ENCODE peak calls at places on chromosomes 12 and 14, in seven cellular contexts. One of them, this sample, is unnamed.

GRCh38 chr12:46459881-46460545 is 87.4 kb upstream of the SLC38A2 start:
- DNase-seq in GM12892: no peak
- DNase-seq in SK-N-SH: no peak
- DNase-seq in H1: no peak
- DNase-seq in K562: no peak
- DNase-seq in GM12878: no peak
- DNase-seq in HepG2: no peak
- DNase-seq in this sample: no peak

GRCh38 chr14:73786942-73787759 is 64.5 kb upstream of the PTGR2 start:
- DNase-seq in GM12892: no peak
- DNase-seq in SK-N-SH: peak; percentile 83
- DNase-seq in H1: no peak
- DNase-seq in K562: peak; percentile 46
- DNase-seq in GM12878: no peak
- DNase-seq in HepG2: no peak
- DNase-seq in this sample: no peak

GRCh38 chr14:82759691-82760090 is 1226.0 kb upstream of the SEL1L start:
- DNase-seq in GM12892: no peak
- DNase-seq in SK-N-SH: no peak
- DNase-seq in H1: no peak
- DNase-seq in K562: no peak
- DNase-seq in GM12878: no peak
- DNase-seq in HepG2: no peak
- DNase-seq in this sample: no peak

GRCh38 chr12:108826115-108826806 is 31.1 kb downstream of the SSH1 start:
- DNase-seq in GM12892: no peak
- DNase-seq in SK-N-SH: peak; percentile 79
- DNase-seq in H1: no peak
- DNase-seq in K562: no peak
- DNase-seq in GM12878: no peak
- DNase-seq in HepG2: no peak
- DNase-seq in this sample: no peak

GRCh38 chr14:21268612-21269251 is 510 bp downstream of the HNRNPC start:
- DNase-seq in GM12892: no peak
- DNase-seq in SK-N-SH: no peak
- DNase-seq in H1: no peak
- DNase-seq in K562: peak; percentile 9
- DNase-seq in GM12878: no peak
- DNase-seq in HepG2: peak; percentile 77
- DNase-seq in this sample: no peak

GRCh38 chr12:18646307-18646706 is 91.5 kb downstream of the PLCZ1 start:
- DNase-seq in GM12892: no peak
- DNase-seq in SK-N-SH: no peak
- DNase-seq in H1: no peak
- DNase-seq in K562: no peak
- DNase-seq in GM12878: no peak
- DNase-seq in HepG2: no peak
- DNase-seq in this sample: no peak

GRCh38 chr12:75641031-75641780 is 129.8 kb upstream of the KRR1 start:
- DNase-seq in GM12892: peak; percentile 21
- DNase-seq in SK-N-SH: no peak
- DNase-seq in H1: no peak
- DNase-seq in K562: peak; percentile 66
- DNase-seq in GM12878: peak; percentile 87
- DNase-seq in HepG2: no peak
- DNase-seq in this sample: peak; percentile 9

GRCh38 chr12:52215587-52216031 is 17.4 kb upstream of the KRT7 start:
- DNase-seq in GM12892: no peak
- DNase-seq in SK-N-SH: peak; percentile 74
- DNase-seq in H1: no peak
- DNase-seq in K562: no peak
- DNase-seq in GM12878: no peak
- DNase-seq in HepG2: peak; percentile 72
- DNase-seq in this sample: no peak

GRCh38 chr14:103628221-103628683 is 759 bp upstream of the KLC1 start:
- DNase-seq in GM12892: no peak
- DNase-seq in SK-N-SH: peak; percentile 72
- DNase-seq in H1: no peak
- DNase-seq in K562: peak; percentile 69
- DNase-seq in GM12878: no peak
- DNase-seq in HepG2: no peak
- DNase-seq in this sample: no peak

GRCh38 chr14:60508707-60509437 is at the start of gene SIX6:
- DNase-seq in GM12892: no peak
- DNase-seq in SK-N-SH: peak; percentile 77
- DNase-seq in H1: no peak
- DNase-seq in K562: no peak
- DNase-seq in GM12878: no peak
- DNase-seq in HepG2: no peak
- DNase-seq in this sample: no peak

GRCh38 chr12:12331896-12332295 is 18.1 kb downstream of the MANSC1 start:
- DNase-seq in GM12892: no peak
- DNase-seq in SK-N-SH: no peak
- DNase-seq in H1: no peak
- DNase-seq in K562: no peak
- DNase-seq in GM12878: no peak
- DNase-seq in HepG2: no peak
- DNase-seq in this sample: no peak

GRCh38 chr12:53101931-53102781 is 1.1 kb upstream of the SOAT2 start:
- DNase-seq in GM12892: no peak
- DNase-seq in SK-N-SH: no peak
- DNase-seq in H1: no peak
- DNase-seq in K562: no peak
- DNase-seq in GM12878: no peak
- DNase-seq in HepG2: peak; percentile 79
- DNase-seq in this sample: no peak

GRCh38 chr12:58502857-58503256 is 417.4 kb downstream of the LRIG3 start:
- DNase-seq in GM12892: no peak
- DNase-seq in SK-N-SH: no peak
- DNase-seq in H1: no peak
- DNase-seq in K562: no peak
- DNase-seq in GM12878: no peak
- DNase-seq in HepG2: no peak
- DNase-seq in this sample: no peak

GRCh38 chr12:128797119-128798118 is 26.3 kb downstream of the SLC15A4 start:
- DNase-seq in GM12892: no peak
- DNase-seq in SK-N-SH: no peak
- DNase-seq in H1: peak; percentile 50
- DNase-seq in K562: no peak
- DNase-seq in GM12878: no peak
- DNase-seq in HepG2: no peak
- DNase-seq in this sample: no peak

GRCh38 chr14:73142216-73142615 is 5.9 kb downstream of the PSEN1 start:
- DNase-seq in GM12892: no peak
- DNase-seq in SK-N-SH: no peak
- DNase-seq in H1: no peak
- DNase-seq in K562: no peak
- DNase-seq in GM12878: peak; percentile 24
- DNase-seq in HepG2: no peak
- DNase-seq in this sample: no peak

GRCh38 chr12:127588224-127588623 is 678.7 kb upstream of the TMEM132C start:
- DNase-seq in GM12892: no peak
- DNase-seq in SK-N-SH: no peak
- DNase-seq in H1: no peak
- DNase-seq in K562: no peak
- DNase-seq in GM12878: no peak
- DNase-seq in HepG2: no peak
- DNase-seq in this sample: no peak

GRCh38 chr14:95490127-95490526 is 26.3 kb downstream of the SYNE3 start:
- DNase-seq in GM12892: no peak
- DNase-seq in SK-N-SH: no peak
- DNase-seq in H1: no peak
- DNase-seq in K562: no peak
- DNase-seq in GM12878: no peak
- DNase-seq in HepG2: no peak
- DNase-seq in this sample: no peak

GRCh38 chr12:47820631-47821345 is 1.1 kb upstream of the HDAC7 start:
- DNase-seq in GM12892: no peak
- DNase-seq in SK-N-SH: peak; percentile 61
- DNase-seq in H1: no peak
- DNase-seq in K562: peak; percentile 65
- DNase-seq in GM12878: no peak
- DNase-seq in HepG2: peak; percentile 88
- DNase-seq in this sample: no peak

GRCh38 chr14:73258845-73259611 is 21.7 kb downstream of the PAPLN start:
- DNase-seq in GM12892: peak; percentile 17
- DNase-seq in SK-N-SH: peak; percentile 33
- DNase-seq in H1: no peak
- DNase-seq in K562: no peak
- DNase-seq in GM12878: no peak
- DNase-seq in HepG2: no peak
- DNase-seq in this sample: no peak

GRCh38 chr14:69326611-69327010 is 66.7 kb downstream of the GALNT16 start:
- DNase-seq in GM12892: no peak
- DNase-seq in SK-N-SH: no peak
- DNase-seq in H1: no peak
- DNase-seq in K562: no peak
- DNase-seq in GM12878: no peak
- DNase-seq in HepG2: no peak
- DNase-seq in this sample: no peak

GRCh38 chr14:69327507-69327906 is 67.5 kb downstream of the GALNT16 start:
- DNase-seq in GM12892: no peak
- DNase-seq in SK-N-SH: no peak
- DNase-seq in H1: no peak
- DNase-seq in K562: no peak
- DNase-seq in GM12878: no peak
- DNase-seq in HepG2: no peak
- DNase-seq in this sample: no peak

GRCh38 chr14:69328317-69328716 is 68.4 kb downstream of the GALNT16 start:
- DNase-seq in GM12892: no peak
- DNase-seq in SK-N-SH: no peak
- DNase-seq in H1: no peak
- DNase-seq in K562: no peak
- DNase-seq in GM12878: no peak
- DNase-seq in HepG2: no peak
- DNase-seq in this sample: no peak

GRCh38 chr14:69331206-69331605 is 66.9 kb downstream of the ERH start:
- DNase-seq in GM12892: no peak
- DNase-seq in SK-N-SH: no peak
- DNase-seq in H1: no peak
- DNase-seq in K562: no peak
- DNase-seq in GM12878: no peak
- DNase-seq in HepG2: no peak
- DNase-seq in this sample: no peak

DNA sequence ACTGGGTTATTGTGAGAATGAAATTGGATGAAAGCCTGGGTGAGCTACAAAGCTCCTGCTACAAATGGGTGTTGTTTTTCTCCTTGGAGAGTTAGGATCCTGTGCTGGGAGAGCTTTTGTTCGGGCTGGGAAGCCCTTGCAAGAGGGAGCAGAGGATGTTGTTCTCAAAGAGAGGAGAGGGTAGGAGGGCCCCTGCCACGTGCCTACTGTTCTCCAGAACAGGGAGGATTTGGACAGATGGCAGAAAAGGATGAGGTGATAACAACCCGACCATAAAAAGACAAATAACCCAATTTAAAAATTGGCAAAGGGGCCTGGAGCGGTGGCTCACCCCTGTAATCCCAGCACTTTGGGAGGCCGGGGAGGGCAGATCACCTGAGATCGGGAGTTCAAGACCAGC is 68.8 kb downstream of the GALNT16 start:
- DNase-seq in GM12892: no peak
- DNase-seq in SK-N-SH: no peak
- DNase-seq in H1: no peak
- DNase-seq in K562: no peak
- DNase-seq in GM12878: no peak
- DNase-seq in HepG2: no peak
- DNase-seq in this sample: no peak
- TF ChIP-seq TAF1 in GM12892: no peak
- TF ChIP-seq TAF1 in SK-N-SH: no peak
- TF ChIP-seq TAF1 in H1: no peak
- TF ChIP-seq TAF1 in K562: no peak
- TF ChIP-seq TAF1 in GM12878: no peak
- TF ChIP-seq TAF1 in HepG2: no peak
- TF ChIP-seq TAF1 in this sample: no peak

DNA sequence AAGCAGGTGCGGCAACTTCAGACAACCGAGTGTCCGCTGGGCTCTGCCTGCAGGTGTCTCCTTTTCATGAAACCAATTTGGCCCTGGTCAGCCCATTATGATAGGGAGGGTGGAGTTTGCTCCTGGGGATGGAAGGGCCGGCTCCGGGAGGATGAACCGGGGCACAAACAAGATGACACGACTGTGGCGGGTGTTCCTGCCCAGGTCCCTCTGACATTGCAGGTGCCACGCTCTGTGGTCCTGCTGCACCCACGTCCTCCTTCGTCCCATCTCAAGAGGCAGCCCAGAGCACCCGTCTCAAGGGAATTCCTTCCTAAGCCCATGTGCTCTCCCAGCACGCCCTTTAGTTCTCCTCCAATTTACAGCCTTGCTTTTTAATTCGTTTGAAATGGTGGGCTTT is 251.8 kb downstream of the ADGRD1 start:
- DNase-seq in GM12892: no peak
- DNase-seq in SK-N-SH: peak; percentile 11
- DNase-seq in H1: no peak
- DNase-seq in K562: no peak
- DNase-seq in GM12878: no peak
- DNase-seq in HepG2: no peak
- DNase-seq in this sample: no peak
- TF ChIP-seq TAF1 in GM12892: no peak
- TF ChIP-seq TAF1 in SK-N-SH: no peak
- TF ChIP-seq TAF1 in H1: no peak
- TF ChIP-seq TAF1 in K562: no peak
- TF ChIP-seq TAF1 in GM12878: no peak
- TF ChIP-seq TAF1 in HepG2: no peak
- TF ChIP-seq TAF1 in this sample: no peak

GRCh38 chr14:49641697-49642129 is 6.7 kb upstream of the DNAAF2 start:
- DNase-seq in GM12892: no peak
- DNase-seq in SK-N-SH: no peak
- DNase-seq in H1: no peak
- DNase-seq in K562: no peak
- DNase-seq in GM12878: no peak
- DNase-seq in HepG2: peak; percentile 96
- DNase-seq in this sample: no peak
- TF ChIP-seq TAF1 in GM12892: no peak
- TF ChIP-seq TAF1 in SK-N-SH: no peak
- TF ChIP-seq TAF1 in H1: no peak
- TF ChIP-seq TAF1 in K562: no peak
- TF ChIP-seq TAF1 in GM12878: no peak
- TF ChIP-seq TAF1 in HepG2: no peak
- TF ChIP-seq TAF1 in this sample: no peak

GRCh38 chr14:65149116-65149515 is 46.8 kb upstream of the MAX start:
- DNase-seq in GM12892: no peak
- DNase-seq in SK-N-SH: no peak
- DNase-seq in H1: no peak
- DNase-seq in K562: no peak
- DNase-seq in GM12878: no peak
- DNase-seq in HepG2: no peak
- DNase-seq in this sample: no peak

GRCh38 chr14:65153101-65153500 is 50.8 kb upstream of the MAX start:
- DNase-seq in GM12892: no peak
- DNase-seq in SK-N-SH: no peak
- DNase-seq in H1: no peak
- DNase-seq in K562: no peak
- DNase-seq in GM12878: no peak
- DNase-seq in HepG2: no peak
- DNase-seq in this sample: no peak

GRCh38 chr14:65150891-65151290 is 48.6 kb upstream of the MAX start:
- DNase-seq in GM12892: no peak
- DNase-seq in SK-N-SH: no peak
- DNase-seq in H1: no peak
- DNase-seq in K562: no peak
- DNase-seq in GM12878: no peak
- DNase-seq in HepG2: no peak
- DNase-seq in this sample: no peak

GRCh38 chr14:65156568-65157366 is 54.5 kb upstream of the MAX start:
- DNase-seq in GM12892: peak; percentile 52
- DNase-seq in SK-N-SH: no peak
- DNase-seq in H1: no peak
- DNase-seq in K562: no peak
- DNase-seq in GM12878: peak; percentile 45
- DNase-seq in HepG2: no peak
- DNase-seq in this sample: no peak

GRCh38 chr14:65151329-65152010 is 49.2 kb upstream of the MAX start:
- DNase-seq in GM12892: no peak
- DNase-seq in SK-N-SH: no peak
- DNase-seq in H1: no peak
- DNase-seq in K562: no peak
- DNase-seq in GM12878: no peak
- DNase-seq in HepG2: no peak
- DNase-seq in this sample: no peak
- TF ChIP-seq TAF1 in GM12892: no peak
- TF ChIP-seq TAF1 in SK-N-SH: no peak
- TF ChIP-seq TAF1 in H1: no peak
- TF ChIP-seq TAF1 in K562: no peak
- TF ChIP-seq TAF1 in GM12878: no peak
- TF ChIP-seq TAF1 in HepG2: no peak
- TF ChIP-seq TAF1 in this sample: no peak